ENCODE peak calls at places on chromosomes 16 and 17, in six cellular contexts. Z is CD4-positive, alpha-beta T cell; V is BE2C; H is neural crest cell; Y is dorsolateral prefrontal cortex; Q is nephron progenitor cell. J is an unnamed sample.

GRCh38 chr17:21213491-21214014 is 408 bp downstream of the TMEM11 start:
- DNase-seq in Z (no peak), Y (no peak), Q (peak), V (peak), H (no peak), J (no peak)

GRCh38 chr17:60594747-60595146 is 5.2 kb upstream of the PPM1D start:
- DNase-seq in Q (no peak), H (no peak), Z (no peak), V (no peak), Y (no peak), J (no peak)

GRCh38 chr16:11464241-11464640 is 119.0 kb downstream of the RMI2 start:
- DNase-seq in V (no peak), Y (no peak), Q (no peak), H (no peak), Z (no peak), J (no peak)

GRCh38 chr16:11257131-11257938 is 1.3 kb upstream of the SOCS1 start:
- DNase-seq in Z (no peak), Q (peak), H (peak), V (peak), Y (peak), J (no peak)

GRCh38 chr17:70563301-70563820 is 394.0 kb downstream of the KCNJ2 start:
- DNase-seq in V (no peak), Q (no peak), Z (no peak), Y (no peak), H (no peak), J (no peak)

GRCh38 chr16:58198022-58198683 is at the start of gene CSNK2A2:
- DNase-seq in Z (peak), Q (peak), V (peak), H (peak), Y (peak), J (peak)

GRCh38 chr17:61053469-61053868 is 346.2 kb upstream of the TBX2 start:
- DNase-seq in V (no peak), Z (no peak), Y (no peak), H (no peak), Q (no peak), J (no peak)

GRCh38 chr17:48155889-48156670 is 48.5 kb downstream of the SNX11 start:
- DNase-seq in Y (no peak), Z (no peak), V (no peak), H (no peak), Q (peak), J (no peak)

GRCh38 chr17:64385187-64386083 is 5.2 kb downstream of the PECAM1 start:
- DNase-seq in Y (peak), Z (no peak), H (no peak), Q (no peak), V (no peak), J (no peak)

GRCh38 chr17:5769936-5770335 is 185.6 kb upstream of the NLRP1 start:
- DNase-seq in Y (no peak), Z (no peak), H (peak), V (no peak), Q (peak), J (no peak)

GRCh38 chr17:73595068-73595865 is 49.0 kb downstream of the SDK2 start:
- DNase-seq in V (peak), Q (peak), Z (no peak), Y (peak), H (peak), J (peak)

GRCh38 chr16:1535391-1536291 is 2.2 kb downstream of the TMEM204 start:
- DNase-seq in Q (peak), H (no peak), Z (no peak), V (peak), Y (no peak), J (no peak)

GRCh38 chr17:40190197-40191021 is 13.1 kb downstream of the RAPGEFL1 start:
- DNase-seq in H (no peak), Z (peak), Y (no peak), V (peak), Q (peak), J (no peak)

GRCh38 chr16:65214196-65214595 is 92.3 kb upstream of the CDH11 start:
- DNase-seq in Q (no peak), Y (no peak), V (no peak), H (no peak), Z (no peak), J (no peak)

GRCh38 chr17:45118691-45119090 is 13.6 kb downstream of the PLCD3 start:
- DNase-seq in H (no peak), Q (no peak), Z (no peak), Y (no peak), V (no peak), J (no peak)

GRCh38 chr16:66198641-66199040 is 167.8 kb upstream of the CDH5 start:
- DNase-seq in Y (no peak), Q (no peak), H (no peak), Z (no peak), V (no peak), J (no peak)

GRCh38 chr17:68509151-68510057 is 2.8 kb upstream of the PRKAR1A start:
- DNase-seq in Q (peak), Z (no peak), V (no peak), Y (no peak), H (no peak), J (no peak)

GRCh38 chr17:44916059-44916780 is 920 bp upstream of the GFAP start:
- DNase-seq in Q (no peak), Y (no peak), Z (no peak), V (no peak), H (no peak), J (no peak)

GRCh38 chr17:81044764-81045589 is 10.0 kb downstream of the BAIAP2 start:
- DNase-seq in Y (peak), V (peak), H (no peak), Z (no peak), Q (no peak), J (peak)

GRCh38 chr16:59392911-59393310 is 658.8 kb upstream of the GOT2 start:
- DNase-seq in Q (no peak), Z (no peak), Y (no peak), H (no peak), V (no peak), J (no peak)

GRCh38 chr17:3879181-3879580 is 13.7 kb downstream of the CAMKK1 start:
- DNase-seq in Z (no peak), Q (peak), V (peak), Y (no peak), H (no peak), J (no peak)

GRCh38 chr17:80847506-80848230 is 144.0 kb upstream of the CHMP6 start:
- DNase-seq in Z (no peak), V (no peak), Q (no peak), H (no peak), Y (no peak), J (no peak)

GRCh38 chr17:44745301-44745700 is 13.5 kb upstream of the ADAM11 start:
- DNase-seq in H (no peak), V (no peak), Q (no peak), Z (no peak), Y (no peak), J (no peak)

GRCh38 chr16:57788252-57788841 is 13.9 kb downstream of the KIFC3 start:
- DNase-seq in H (no peak), Y (no peak), Q (no peak), Z (no peak), V (no peak), J (no peak)

DNA sequence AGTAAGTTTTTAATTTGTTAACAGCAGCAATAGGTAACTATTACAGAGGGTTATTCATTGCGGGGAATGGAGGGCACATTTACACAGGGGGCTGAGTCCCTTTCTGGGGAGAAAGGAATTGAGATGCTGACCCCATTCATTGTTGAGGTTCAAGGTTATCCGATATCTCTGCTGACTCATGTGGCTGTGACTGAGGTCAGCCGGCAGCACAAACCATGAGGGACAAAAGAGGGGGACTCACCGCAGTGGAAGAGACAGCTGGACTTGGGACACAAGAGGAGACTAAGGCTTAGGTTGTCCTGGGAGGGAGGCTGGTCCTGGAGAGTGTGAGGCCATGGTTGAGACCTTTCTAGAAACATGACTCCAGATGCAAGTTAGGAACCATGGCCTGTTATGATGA is 119.1 kb upstream of the XYLT1 start:
- DNase-seq in Y (no peak), H (no peak), Z (no peak), V (no peak), Q (no peak), J (no peak)
- TF ChIP-seq CTCF in Y (no peak), H (no peak), Z (no peak), V (no peak), Q (no peak), J (no peak)

GRCh38 chr17:385195-385835 is 32.7 kb upstream of the RPH3AL start:
- DNase-seq in Q (peak), H (no peak), Z (no peak), Y (no peak), V (peak), J (peak)
- TF ChIP-seq CTCF in Q (no peak), H (no peak), Z (no peak), Y (no peak), V (no peak), J (no peak)

GRCh38 chr16:3982216-3982615 is 101.7 kb upstream of the CREBBP start:
- DNase-seq in Z (no peak), Y (no peak), Q (no peak), H (no peak), V (no peak), J (no peak)

GRCh38 chr16:3984111-3985060 is 103.9 kb upstream of the CREBBP start:
- DNase-seq in Z (no peak), Y (no peak), H (no peak), V (no peak), Q (no peak), J (no peak)

GRCh38 chr16:3980311-3981111 is 100.0 kb upstream of the CREBBP start:
- DNase-seq in H (no peak), V (no peak), Z (no peak), Q (no peak), Y (no peak), J (peak)

GRCh38 chr16:3986235-3986544 is 105.7 kb upstream of the CREBBP start:
- DNase-seq in Q (no peak), Y (no peak), V (no peak), Z (no peak), H (no peak), J (no peak)

DNA sequence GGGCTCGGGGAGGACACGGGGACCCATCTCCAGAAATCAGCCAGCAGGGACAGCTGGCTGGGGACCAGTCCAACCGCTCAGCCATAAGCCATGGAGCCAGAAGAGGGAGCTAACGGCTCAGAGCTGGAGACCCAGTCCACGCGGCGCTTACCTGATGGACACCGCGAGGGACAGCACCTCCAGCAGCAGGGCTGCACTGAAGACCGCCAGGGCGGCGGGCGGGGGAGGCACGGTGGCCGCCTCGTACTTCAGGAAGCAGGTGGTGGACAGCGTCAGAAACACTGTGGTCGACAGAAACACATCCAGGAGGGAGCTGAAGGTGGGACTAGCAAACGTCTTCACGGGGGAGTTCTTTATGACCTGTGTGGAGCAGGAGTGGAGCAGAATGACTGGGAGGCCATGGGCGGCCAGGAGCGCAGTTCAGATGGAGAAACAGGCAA is 102.6 kb upstream of the CREBBP start:
- DNase-seq in Z (peak), V (peak), Q (peak), Y (peak), H (peak), J (peak)
- TF ChIP-seq CTCF in Z (peak), V (peak), Q (peak), Y (peak), H (peak), J (peak)

GRCh38 chr16:49283376-49284049 is 1.9 kb upstream of the CBLN1 start:
- DNase-seq in V (no peak), Y (no peak), H (no peak), Z (no peak), Q (peak), J (no peak)

GRCh38 chr16:49280861-49281331 is 742 bp downstream of the CBLN1 start:
- DNase-seq in Q (peak), Z (no peak), Y (no peak), V (no peak), H (no peak), J (no peak)

GRCh38 chr16:49282690-49283375 is 1.2 kb upstream of the CBLN1 start:
- DNase-seq in Z (no peak), H (no peak), Y (peak), Q (peak), V (peak), J (no peak)

GRCh38 chr16:49281481-49281842 is at the start of gene CBLN1:
- DNase-seq in H (no peak), V (no peak), Q (no peak), Z (no peak), Y (no peak), J (no peak)

GRCh38 chr16:49281843-49282642 is 405 bp upstream of the CBLN1 start:
- DNase-seq in H (peak), Q (peak), Z (no peak), V (peak), Y (peak), J (peak)
- TF ChIP-seq CTCF in H (peak), Q (peak), Z (no peak), V (peak), Y (peak), J (no peak)

GRCh38 chr16:87190288-87191240 is 126.6 kb downstream of the C16orf95 start:
- DNase-seq in V (no peak), Q (no peak), Z (no peak), H (no peak), Y (no peak), J (no peak)
- TF ChIP-seq CTCF in V (peak), Q (no peak), Z (no peak), H (peak), Y (no peak), J (no peak)

DNA sequence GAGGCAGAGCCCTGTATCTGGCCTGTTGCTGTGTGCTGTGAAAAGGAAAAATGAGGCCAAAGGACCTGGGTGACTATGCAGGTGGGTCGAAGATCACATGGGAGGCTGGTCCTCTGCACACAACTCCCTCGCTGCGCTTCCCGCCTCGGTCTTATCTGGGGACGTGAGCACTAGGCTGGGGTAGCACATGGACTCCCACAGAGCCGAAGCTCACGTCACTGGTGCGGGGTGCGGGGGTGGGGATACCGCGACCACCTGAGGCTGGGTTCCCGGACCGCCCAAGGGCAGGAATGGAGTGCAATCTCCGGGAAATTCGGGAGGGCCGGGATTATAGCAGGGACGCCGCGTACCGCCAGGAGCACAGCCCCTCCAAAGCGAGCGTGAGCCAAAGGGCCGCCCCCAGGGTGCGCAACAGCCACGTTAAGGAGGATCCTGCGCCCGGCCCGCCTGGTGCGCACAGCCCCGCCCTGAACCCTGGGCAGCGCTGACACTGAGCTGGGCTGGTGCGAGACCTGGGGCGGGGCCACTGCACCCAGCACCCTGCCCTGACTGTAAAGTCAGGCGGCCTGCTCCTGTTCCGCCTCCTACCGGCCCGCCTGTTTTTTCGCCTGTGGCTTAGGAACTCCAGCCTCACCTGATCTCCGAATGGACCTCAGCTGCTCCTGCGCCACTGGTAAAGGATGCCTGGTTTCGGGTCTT is 4.8 kb downstream of the MT1A start:
- DNase-seq in Y (no peak), V (peak), Z (peak), H (no peak), Q (peak), J (no peak)
- TF ChIP-seq CTCF in Y (peak), V (peak), Z (peak), H (peak), Q (no peak), J (no peak)

DNA sequence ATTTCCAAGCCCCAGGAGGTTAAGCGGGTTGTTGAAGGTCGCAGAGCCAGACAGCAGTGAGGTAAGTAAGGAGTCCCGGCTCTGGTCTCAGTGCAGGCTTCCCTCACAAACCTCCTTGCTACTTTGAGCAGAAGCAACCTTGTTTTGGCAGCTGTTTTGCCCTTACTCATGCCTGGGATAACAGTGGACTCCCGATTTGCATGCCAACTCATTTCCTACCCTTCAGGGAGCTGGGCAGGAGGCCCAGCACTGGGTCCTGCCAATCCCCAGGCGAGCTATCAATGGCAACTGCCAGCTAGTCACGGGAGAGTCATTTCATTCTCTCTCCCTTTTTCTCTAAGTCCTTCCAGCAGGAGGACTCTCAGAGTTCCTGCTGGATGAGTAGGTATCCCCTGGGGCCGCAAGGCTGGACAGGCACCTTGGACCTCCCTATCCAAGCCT is 72.0 kb upstream of the KSR1 start:
- DNase-seq in Z (no peak), Y (peak), V (no peak), Q (no peak), H (no peak), J (no peak)
- TF ChIP-seq CTCF in Z (no peak), Y (no peak), V (no peak), Q (no peak), H (no peak), J (no peak)

GRCh38 chr16:88748364-88748763 is 36.7 kb downstream of the PIEZO1 start:
- DNase-seq in V (no peak), Q (no peak), Z (no peak), Y (no peak), H (no peak), J (no peak)

GRCh38 chr16:88744839-88745521 is 38.7 kb downstream of the CTU2 start:
- DNase-seq in Q (no peak), Y (no peak), V (no peak), H (no peak), Z (no peak), J (no peak)

GRCh38 chr16:88749358-88749757 is 35.7 kb downstream of the PIEZO1 start:
- DNase-seq in H (no peak), V (no peak), Z (no peak), Q (no peak), Y (no peak), J (no peak)

GRCh38 chr16:88746511-88746910 is 38.5 kb downstream of the PIEZO1 start:
- DNase-seq in H (no peak), Y (no peak), V (no peak), Z (no peak), Q (no peak), J (no peak)

DNA sequence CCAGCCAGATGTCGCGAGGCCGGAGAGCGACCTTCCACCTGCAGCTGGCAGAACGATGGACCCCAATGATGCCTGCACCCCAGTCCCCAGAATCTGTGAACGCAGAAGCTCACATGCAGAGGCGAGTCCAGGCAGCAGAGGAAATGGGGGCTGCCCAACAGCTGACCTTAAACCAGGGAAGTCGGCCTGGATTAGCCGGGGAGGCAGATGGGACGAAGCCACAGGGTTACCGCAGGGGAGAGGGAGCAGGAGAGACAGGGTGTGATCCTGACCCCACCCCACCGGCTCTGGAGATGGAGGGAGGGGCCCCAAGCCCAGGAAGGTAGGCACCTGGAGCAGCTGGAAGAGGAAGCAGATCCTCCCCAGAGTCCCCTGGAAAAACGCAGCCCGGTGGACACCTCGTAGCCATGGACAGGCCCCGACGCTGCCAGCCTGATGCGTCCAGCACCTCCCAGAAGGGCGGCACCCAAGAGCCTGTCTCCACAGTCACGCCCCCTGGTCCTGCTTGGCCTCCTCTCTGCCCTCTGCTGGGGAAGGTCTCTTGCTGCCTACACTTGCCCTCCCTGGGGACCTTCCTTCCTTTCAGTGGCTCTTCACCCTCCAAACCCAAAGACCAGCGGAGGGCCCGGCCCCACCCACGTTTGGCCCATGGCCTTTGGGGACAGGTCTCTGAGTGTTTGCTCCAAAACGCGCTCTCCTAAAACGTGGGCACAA is 37.3 kb downstream of the PIEZO1 start:
- DNase-seq in V (no peak), Z (no peak), H (no peak), Q (no peak), Y (no peak), J (no peak)
- TF ChIP-seq CTCF in V (peak), Z (no peak), H (peak), Q (no peak), Y (no peak), J (no peak)

DNA sequence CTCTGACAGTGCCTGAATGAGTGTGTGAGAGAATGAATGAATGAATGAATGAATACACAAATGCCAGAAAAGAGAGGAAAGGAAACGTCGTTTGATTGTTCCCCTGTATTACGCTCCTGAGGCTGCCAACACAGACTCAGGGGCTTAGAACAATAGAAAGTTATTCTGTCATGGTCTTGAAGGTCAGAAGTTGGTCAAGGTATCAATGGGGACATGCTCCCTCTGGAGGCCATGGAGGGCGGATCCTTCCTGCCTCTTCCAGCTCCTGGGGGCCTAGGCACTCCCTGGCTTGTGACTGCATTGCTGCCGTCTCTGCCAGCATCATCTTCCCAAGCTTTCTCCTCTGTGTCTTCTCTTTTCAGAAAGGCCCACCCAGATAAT is 1.5 kb upstream of the SLC38A8 start:
- DNase-seq in H (no peak), V (peak), Y (no peak), Z (no peak), Q (no peak), J (no peak)
- TF ChIP-seq CTCF in H (peak), V (peak), Y (no peak), Z (no peak), Q (peak), J (no peak)

J was measured in mesothelial cell of epicardium.